ENCODE peak calls at places on chromosomes 6 and 20, in eight cellular contexts. O is IMR-90; L is transverse colon; F is PC-9; V is brain microvascular endothelial cell; E is pancreas; W is CD4-positive, CD25-positive, alpha-beta regulatory T cell; J is tibial nerve. P is an unnamed sample. For H3K27me3, the result is how much of the 10 kb centered on the place peaks cover.

GRCh38 chr20:32465092-32465900 is 107.2 kb downstream of the ASXL1 start:
- DNase-seq in V (peak), E (peak), F (peak), W (no peak), O (peak), J (no peak), L (peak), P (peak)

GRCh38 chr20:3805594-3806264 is 9.6 kb downstream of the CDC25B start:
- DNase-seq in L (no peak), V (no peak), O (peak), W (no peak), J (no peak), E (no peak), F (no peak), P (no peak)

GRCh38 chr6:89503641-89504040 is 70.7 kb downstream of the ANKRD6 start:
- DNase-seq in F (peak), W (no peak), V (no peak), L (no peak), E (no peak), J (no peak), O (no peak), P (no peak)

GRCh38 chr20:5652626-5653573 is 97.3 kb upstream of the SHLD1 start:
- DNase-seq in L (no peak), E (no peak), V (peak), F (peak), W (no peak), O (peak), J (no peak), P (no peak)

GRCh38 chr6:154210678-154211077 is 145.9 kb downstream of the IPCEF1 start:
- DNase-seq in J (no peak), F (no peak), W (no peak), O (no peak), E (no peak), L (no peak), V (no peak), P (no peak)

GRCh38 chr6:15888798-15889772 is 226.3 kb upstream of the DTNBP1 start:
- DNase-seq in F (no peak), V (no peak), J (no peak), E (no peak), L (no peak), W (no peak), O (no peak), P (no peak)

GRCh38 chr6:44078795-44079671 is 48.2 kb downstream of the MRPL14 start:
- DNase-seq in W (peak), F (peak), L (peak), O (peak), E (peak), J (peak), V (no peak), P (no peak)

GRCh38 chr6:146097586-146097985 is 68.7 kb downstream of the GRM1 start:
- DNase-seq in W (no peak), J (no peak), F (no peak), V (no peak), E (no peak), L (no peak), O (no peak), P (no peak)

GRCh38 chr6:108622601-108623335 is 62.1 kb downstream of the FOXO3 start:
- DNase-seq in V (peak), W (no peak), L (peak), J (no peak), F (no peak), O (peak), E (no peak), P (peak)

GRCh38 chr6:44119704-44120262 is 7.5 kb downstream of the MRPL14 start:
- DNase-seq in L (no peak), W (no peak), J (no peak), V (no peak), E (no peak), F (no peak), O (no peak), P (no peak)

GRCh38 chr6:111972714-111973678 is 80.9 kb upstream of the CCN6 start:
- DNase-seq in J (peak), F (peak), E (no peak), O (peak), W (peak), L (peak), V (peak), P (peak)

GRCh38 chr6:10138917-10139316 is 276.0 kb downstream of the TFAP2A start:
- DNase-seq in O (peak), V (peak), J (no peak), F (no peak), L (no peak), W (no peak), E (no peak), P (no peak)

GRCh38 chr6:33886673-33887144 is 82.9 kb upstream of the MLN start:
- DNase-seq in O (peak), L (peak), V (no peak), J (no peak), F (no peak), W (peak), E (no peak), P (peak)

GRCh38 chr6:52106994-52107393 is 19.6 kb upstream of the PKHD1 start:
- DNase-seq in W (no peak), V (no peak), O (no peak), L (no peak), F (no peak), J (no peak), E (no peak), P (no peak)

GRCh38 chr6:131045139-131045538 is 17.9 kb downstream of the EPB41L2 start:
- DNase-seq in W (no peak), L (no peak), J (no peak), E (no peak), F (no peak), O (no peak), V (no peak), P (no peak)

GRCh38 chr6:3916211-3916610 is 67.0 kb downstream of the FAM50B start:
- DNase-seq in L (no peak), E (no peak), O (no peak), J (no peak), V (no peak), W (no peak), F (no peak), P (no peak)

GRCh38 chr6:32459781-32460424 is 20.2 kb downstream of the HLA-DRA start:
- DNase-seq in J (no peak), O (no peak), E (no peak), V (no peak), F (no peak), W (no peak), L (no peak), P (no peak)

GRCh38 chr20:50015993-50016770 is 33.4 kb downstream of the SNAI1 start:
- DNase-seq in E (no peak), V (no peak), L (no peak), W (no peak), O (no peak), F (no peak), J (no peak), P (no peak)

GRCh38 chr6:91097316-91097878 is 510.5 kb upstream of the MAP3K7 start:
- DNase-seq in J (peak), F (no peak), O (no peak), E (no peak), W (no peak), L (no peak), V (no peak), P (no peak)

GRCh38 chr6:71602385-71602949 is 283.9 kb upstream of the RIMS1 start:
- DNase-seq in V (no peak), O (peak), F (peak), J (no peak), L (no peak), E (no peak), W (no peak), P (peak)

GRCh38 chr6:44977406-44977740 is 350.8 kb upstream of the RUNX2 start:
- DNase-seq in W (peak), O (no peak), L (no peak), F (no peak), V (no peak), E (no peak), J (no peak), P (no peak)

GRCh38 chr6:30111266-30111856 is 1.5 kb downstream of the TRIM31 start:
- DNase-seq in E (peak), W (no peak), V (no peak), J (no peak), F (no peak), O (no peak), L (no peak), P (no peak)

GRCh38 chr6:30113843-30114242 is 953 bp upstream of the TRIM31 start:
- DNase-seq in F (no peak), W (no peak), O (no peak), E (no peak), L (no peak), V (no peak), J (no peak), P (no peak)

GRCh38 chr6:30116724-30117123 is 3.8 kb upstream of the TRIM31 start:
- DNase-seq in W (no peak), F (no peak), E (no peak), O (no peak), L (no peak), J (no peak), V (no peak), P (no peak)

GRCh38 chr6:30113377-30113759 is 478 bp upstream of the TRIM31 start:
- DNase-seq in L (no peak), W (no peak), F (no peak), O (no peak), J (no peak), E (no peak), V (no peak), P (no peak)

DNA sequence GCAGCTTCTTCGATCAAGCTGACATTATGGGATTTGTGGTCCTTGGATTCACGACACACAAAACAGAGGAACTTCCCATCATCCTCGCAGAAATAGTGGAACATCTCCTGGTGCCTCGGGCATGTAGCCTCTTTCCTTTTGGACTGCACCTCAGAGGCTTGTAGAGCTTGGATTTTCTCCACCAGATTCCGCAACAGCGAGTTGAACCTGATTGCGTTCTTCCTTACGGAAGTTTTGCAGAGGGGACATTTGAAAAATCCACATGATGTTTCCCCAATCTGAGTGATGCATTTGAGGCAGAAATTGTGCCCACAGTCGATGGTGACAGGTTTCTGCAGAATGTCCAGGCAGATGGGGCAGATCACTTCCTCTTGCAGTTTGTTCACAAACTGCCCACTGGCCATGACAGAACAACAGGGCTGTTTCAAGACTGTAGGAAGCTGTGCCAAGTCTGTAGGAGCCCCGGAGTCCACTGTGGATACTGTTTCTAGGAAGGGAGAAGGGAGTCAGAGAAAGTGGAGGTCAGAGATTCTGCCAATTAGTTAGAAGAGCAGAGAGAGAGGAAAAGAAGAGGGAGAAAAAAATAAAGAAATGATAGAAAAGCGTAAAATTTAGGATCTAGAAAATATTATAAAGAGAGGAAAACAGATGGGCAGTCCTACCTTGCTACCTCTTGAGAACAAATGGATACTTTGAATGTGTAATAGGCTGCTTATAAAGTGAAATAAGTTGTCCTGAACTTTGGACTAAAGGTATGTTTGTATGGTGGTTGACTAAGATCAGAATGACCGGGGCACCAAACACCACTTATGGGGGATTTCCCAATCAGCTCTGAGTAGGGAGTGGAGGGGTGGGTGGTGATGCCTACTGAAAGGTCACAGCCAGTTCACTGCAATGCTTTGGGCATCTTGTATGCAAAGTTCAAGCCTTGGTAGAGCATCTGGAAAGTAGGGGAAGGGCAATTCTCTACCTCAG is at the start of gene TRIM31:
- DNase-seq in F (peak), O (no peak), V (no peak), E (no peak), W (no peak), L (no peak), J (no peak), P (no peak)
- H3K27me3 ChIP-seq in F (under half), O (under half), V (under half), E (under half), W (under half), L (under half), J (under half), P (under half)

GRCh38 chr20:20371681-20372080 is 3.8 kb downstream of the INSM1 start:
- DNase-seq in O (no peak), J (no peak), E (no peak), L (no peak), V (no peak), F (no peak), W (no peak), P (no peak)
- H3K27me3 ChIP-seq in O (half or more), J (under half), E (under half), L (half or more), V (half or more), F (under half), W (under half), P (half or more)

GRCh38 chr6:137200288-137200687 is 18.9 kb downstream of the IFNGR1 start:
- DNase-seq in E (no peak), J (no peak), L (no peak), F (no peak), V (no peak), W (no peak), O (no peak), P (no peak)
- H3K27me3 ChIP-seq in E (under half), J (under half), L (under half), F (under half), V (under half), W (under half), O (under half), P (under half)

GRCh38 chr6:39090036-39090435 is 24.9 kb downstream of the SAYSD1 start:
- DNase-seq in O (no peak), E (no peak), J (no peak), W (no peak), V (no peak), L (no peak), F (no peak), P (no peak)
- H3K27me3 ChIP-seq in O (under half), E (under half), J (under half), W (under half), V (under half), L (under half), F (half or more), P (under half)

DNA sequence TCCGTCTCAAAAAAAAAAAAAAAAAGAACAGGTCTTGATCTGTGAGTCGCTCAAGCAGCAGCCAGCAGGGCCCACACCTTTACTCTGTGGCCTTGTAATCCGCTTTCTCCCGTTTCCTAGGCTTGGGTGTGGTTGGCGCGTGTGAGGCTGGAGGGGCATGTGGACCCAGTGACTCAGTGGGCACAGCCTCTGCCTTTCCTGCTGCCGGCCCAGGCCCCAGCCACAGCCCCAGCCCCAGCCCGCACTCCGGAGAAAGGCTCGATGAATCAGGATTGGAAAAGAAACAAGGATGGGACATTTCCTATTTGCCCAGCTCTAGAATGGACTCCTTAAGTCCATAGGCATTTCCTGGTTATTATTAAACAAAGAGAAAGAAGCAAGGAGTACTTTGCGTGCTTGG is 4.3 kb downstream of the BHLHE23 start:
- DNase-seq in F (no peak), O (no peak), J (no peak), L (no peak), W (no peak), V (no peak), E (no peak), P (no peak)
- H3K27me3 ChIP-seq in F (half or more), O (half or more), J (under half), L (half or more), W (under half), V (half or more), E (under half), P (half or more)

GRCh38 chr6:104954091-104954797 is 2.7 kb upstream of the LIN28B start:
- DNase-seq in J (no peak), F (no peak), L (no peak), V (no peak), O (no peak), E (no peak), W (no peak), P (no peak)

GRCh38 chr6:104949206-104949605 is 7.7 kb upstream of the LIN28B start:
- DNase-seq in E (no peak), J (no peak), V (no peak), F (no peak), L (no peak), O (no peak), W (no peak), P (no peak)

GRCh38 chr6:104953410-104953953 is 3.4 kb upstream of the LIN28B start:
- DNase-seq in V (no peak), F (no peak), J (no peak), O (no peak), W (no peak), L (no peak), E (no peak), P (no peak)

GRCh38 chr6:104952911-104953409 is 3.9 kb upstream of the LIN28B start:
- DNase-seq in J (no peak), L (no peak), V (no peak), W (no peak), O (no peak), E (no peak), F (no peak), P (no peak)

GRCh38 chr6:104951677-104952076 is 5.2 kb upstream of the LIN28B start:
- DNase-seq in E (no peak), L (no peak), V (no peak), J (no peak), O (no peak), W (no peak), F (no peak), P (no peak)
- H3K27me3 ChIP-seq in E (under half), L (half or more), V (half or more), J (under half), O (under half), W (half or more), F (under half), P (under half)

P was measured in kidney epithelial cell.